ENCODE peak calls at places on chromosomes 16 and 17, in five cellular contexts. V is IMR-90, M is neural progenitor cell, Z is osteoblast, X is HCT116. A is an unnamed sample. For H3K27me3 and H3K36me3, the result is how much of the 10 kb centered on the place peaks cover.

GRCh38 chr17:71176928-71177443 is 943.8 kb upstream of the SOX9 start:
- DNase-seq in X (no peak), V (no peak), Z (no peak), M (no peak), A (no peak)

GRCh38 chr16:8869212-8869987 is 594 bp upstream of the CARHSP1 start:
- DNase-seq in Z (peak), M (peak), V (no peak), X (no peak), A (peak)

GRCh38 chr17:9905902-9906301 is 831 bp upstream of the RCVRN start:
- DNase-seq in M (peak), X (peak), V (no peak), Z (peak), A (peak)

GRCh38 chr17:72359274-72359673 is 238.5 kb downstream of the SOX9 start:
- DNase-seq in X (no peak), V (no peak), M (no peak), Z (no peak), A (no peak)

GRCh38 chr17:73211745-73212144 is 18.9 kb downstream of the COG1 start:
- DNase-seq in M (no peak), V (no peak), Z (no peak), X (no peak), A (no peak)

GRCh38 chr16:1494129-1494640 is 1.0 kb downstream of the TELO2 start:
- DNase-seq in X (no peak), Z (peak), M (peak), V (peak), A (peak)

GRCh38 chr17:39555368-39555767 is 52.4 kb downstream of the NEUROD2 start:
- DNase-seq in M (no peak), Z (no peak), X (no peak), V (no peak), A (peak)

GRCh38 chr16:21684199-21684598 is 20.4 kb downstream of the OTOA start:
- DNase-seq in Z (no peak), V (no peak), M (peak), X (peak), A (peak)

GRCh38 chr16:84765606-84766580 is 53.9 kb upstream of the CRISPLD2 start:
- DNase-seq in X (no peak), M (no peak), V (no peak), Z (no peak), A (no peak)

GRCh38 chr16:31258366-31258765 is 1.4 kb upstream of the ITGAM start:
- DNase-seq in V (no peak), M (no peak), X (no peak), Z (no peak), A (no peak)

GRCh38 chr16:68972720-68973119 is 129.4 kb downstream of the TANGO6 start:
- DNase-seq in X (no peak), M (peak), Z (peak), V (peak), A (peak)

GRCh38 chr16:67897231-67897630 is 4.2 kb downstream of the PSKH1 start:
- DNase-seq in Z (peak), V (peak), X (no peak), M (no peak), A (no peak)

GRCh38 chr16:29994613-29995329 is 646 bp downstream of the HIRIP3 start:
- DNase-seq in V (peak), M (no peak), Z (no peak), X (no peak), A (peak)

GRCh38 chr17:47192549-47192948 is 3.5 kb upstream of the CDC27 start:
- DNase-seq in V (no peak), X (no peak), M (no peak), Z (no peak), A (no peak)

GRCh38 chr17:73938706-73939105 is 264.8 kb upstream of the RPL38 start:
- DNase-seq in Z (no peak), M (no peak), V (no peak), X (no peak), A (no peak)

GRCh38 chr17:81685108-81685507 is 1.3 kb downstream of the HGS start:
- DNase-seq in V (peak), X (no peak), Z (peak), M (no peak), A (peak)

GRCh38 chr16:21169249-21169981 is 10.9 kb downstream of the LDAF1 start:
- DNase-seq in Z (no peak), M (no peak), X (no peak), V (peak), A (no peak)

GRCh38 chr17:45189002-45189401 is 27.3 kb downstream of the HEXIM2 start:
- DNase-seq in M (no peak), Z (no peak), X (no peak), V (no peak), A (no peak)

GRCh38 chr17:51805765-51806164 is 352.7 kb downstream of the CA10 start:
- DNase-seq in V (no peak), M (no peak), X (no peak), Z (no peak), A (no peak)

GRCh38 chr16:58389724-58390123 is 2.5 kb upstream of the GINS3 start:
- DNase-seq in Z (no peak), V (no peak), M (no peak), X (no peak), A (no peak)
- H3K27me3 ChIP-seq in Z (under half), V (under half), M (under half), X (under half), A (under half)

DNA sequence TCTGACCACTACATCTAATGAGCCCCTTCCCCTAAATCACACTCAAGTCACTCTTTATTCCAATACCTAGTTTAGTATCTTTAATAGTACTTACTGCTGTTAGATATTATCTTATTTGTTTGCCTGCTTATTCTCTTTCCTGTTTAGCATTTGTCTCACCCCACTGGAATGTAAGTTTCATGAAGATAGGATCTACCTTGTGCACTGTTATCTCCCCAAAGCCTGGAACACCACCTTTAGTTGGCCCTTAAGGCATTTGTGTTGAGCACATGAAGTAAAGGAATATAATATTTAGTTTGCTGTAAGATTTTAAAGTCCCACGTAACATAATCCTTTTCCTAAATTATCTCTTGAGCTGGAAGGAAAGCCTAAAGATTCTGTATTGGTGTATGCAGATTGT is 50.2 kb downstream of the VPS35L start:
- DNase-seq in M (no peak), Z (no peak), V (no peak), X (no peak), A (no peak)
- H3K36me3 ChIP-seq in M (under half), Z (under half), V (under half), X (under half), A (under half)

GRCh38 chr17:8013731-8014557 is 11.5 kb downstream of the GUCY2D start:
- DNase-seq in X (no peak), Z (peak), V (no peak), M (no peak), A (peak)

GRCh38 chr17:8014558-8014850 is 12.1 kb downstream of the GUCY2D start:
- DNase-seq in V (no peak), X (no peak), Z (no peak), M (no peak), A (no peak)

GRCh38 chr17:8012045-8012580 is 9.7 kb downstream of the GUCY2D start:
- DNase-seq in V (no peak), Z (no peak), M (no peak), X (no peak), A (peak)

GRCh38 chr17:8015236-8015956 is 13.0 kb downstream of the GUCY2D start:
- DNase-seq in X (no peak), V (no peak), Z (peak), M (no peak), A (no peak)

GRCh38 chr17:8012996-8013640 is 10.7 kb downstream of the GUCY2D start:
- DNase-seq in V (no peak), Z (peak), M (no peak), X (no peak), A (peak)
- H3K27me3 ChIP-seq in V (half or more), Z (under half), M (under half), X (under half), A (under half)

GRCh38 chr17:77299256-77300015 is 158.7 kb downstream of the SEC14L1 start:
- DNase-seq in X (no peak), V (no peak), M (no peak), Z (peak), A (no peak)

GRCh38 chr17:77297693-77298666 is 157.2 kb downstream of the SEC14L1 start:
- DNase-seq in M (no peak), X (no peak), V (no peak), Z (peak), A (no peak)

GRCh38 chr17:77301694-77302087 is 160.9 kb downstream of the SEC14L1 start:
- DNase-seq in X (no peak), M (no peak), V (no peak), Z (peak), A (no peak)

GRCh38 chr17:77298811-77299210 is 158.0 kb downstream of the SEC14L1 start:
- DNase-seq in X (no peak), V (no peak), M (no peak), Z (no peak), A (no peak)

DNA sequence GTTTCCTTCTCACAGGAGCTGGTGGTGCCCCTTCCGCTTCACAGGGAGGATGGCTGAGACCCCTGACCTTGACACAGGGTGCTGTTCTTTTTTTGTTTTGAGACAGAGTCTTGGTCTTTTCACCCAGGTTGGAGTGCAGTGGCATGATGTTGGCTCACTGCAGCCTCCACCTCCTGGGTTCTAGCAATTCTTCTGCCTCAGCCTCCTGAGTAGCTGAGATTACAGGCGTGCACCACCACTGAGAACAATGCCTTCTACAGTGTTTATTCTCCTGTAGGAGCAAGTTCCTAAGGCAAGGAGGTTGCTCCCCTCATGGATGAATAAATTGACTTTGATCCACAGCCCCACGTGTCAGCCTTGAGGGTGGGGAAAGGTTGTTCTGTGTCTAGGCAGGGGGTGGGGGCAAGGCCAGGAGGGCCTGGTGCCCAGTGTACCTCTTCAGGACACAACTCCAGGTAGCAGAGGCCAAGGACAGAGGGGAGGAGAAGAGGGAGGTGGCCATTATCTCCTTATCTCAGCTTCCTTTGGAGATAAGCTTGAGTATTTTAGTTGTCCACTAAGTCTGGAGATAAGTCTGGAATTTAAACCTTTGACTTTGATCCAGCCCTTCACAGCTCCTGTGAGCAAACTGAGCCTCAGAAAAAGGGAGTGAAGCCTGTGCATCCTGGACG is 159.4 kb downstream of the SEC14L1 start:
- DNase-seq in M (no peak), X (no peak), Z (peak), V (no peak), A (no peak)
- H3K36me3 ChIP-seq in M (under half), X (under half), Z (under half), V (under half), A (under half)

A was measured in H7.